ENCODE peak calls at places on chromosomes 7 and 10, in five cellular contexts. M, V, K, U and R are unnamed samples.

GRCh38 chr7:77351539-77352004 is 64.6 kb downstream of the GSAP start:
- DNase-seq in K (peak; percentile 88), U (peak; percentile 28), M (no peak), V (no peak), R (no peak)

GRCh38 chr10:50375051-50375452 is 123.7 kb upstream of the ASAH2 start:
- DNase-seq in V (no peak), K (no peak), U (no peak), M (no peak), R (no peak)

GRCh38 chr10:29482591-29483421 is 152.0 kb downstream of the SVIL start:
- DNase-seq in U (no peak), V (no peak), M (peak; percentile 59), K (no peak), R (peak; percentile 79)

GRCh38 chr10:90432891-90433290 is 424.9 kb downstream of the HTR7 start:
- DNase-seq in M (no peak), V (no peak), K (no peak), U (no peak), R (no peak)

GRCh38 chr10:95728535-95728934 is 27.4 kb upstream of the ENTPD1 start:
- DNase-seq in K (no peak), M (no peak), U (no peak), V (no peak), R (no peak)

GRCh38 chr10:24476913-24477312 is 246.8 kb downstream of the ARHGAP21 start:
- DNase-seq in M (no peak), K (no peak), U (no peak), V (no peak), R (no peak)

GRCh38 chr7:40509301-40509700 is 374.5 kb downstream of the SUGCT start:
- DNase-seq in U (no peak), M (no peak), V (no peak), K (no peak), R (no peak)

GRCh38 chr7:135801045-135801693 is 52.6 kb upstream of the FAM180A start:
- DNase-seq in V (no peak), U (no peak), K (no peak), M (peak; percentile 73), R (no peak)

GRCh38 chr10:24866615-24867583 is 85.5 kb downstream of the PRTFDC1 start:
- DNase-seq in M (no peak), V (peak; percentile 40), K (no peak), U (peak; percentile 72), R (no peak)

GRCh38 chr10:92851003-92851402 is 2.7 kb downstream of the EXOC6 start:
- DNase-seq in U (no peak), K (no peak), V (no peak), M (no peak), R (no peak)

GRCh38 chr10:104452977-104453376 is 99.3 kb downstream of the CFAP58 start:
- DNase-seq in U (no peak), M (no peak), K (no peak), V (no peak), R (no peak)

GRCh38 chr7:130400120-130400572 is 19.9 kb downstream of the CPA1 start:
- DNase-seq in K (no peak), V (no peak), M (no peak), U (no peak), R (no peak)

GRCh38 chr10:50469288-50469687 is 154.5 kb downstream of the SGMS1 start:
- DNase-seq in K (no peak), V (no peak), M (no peak), U (no peak), R (no peak)

GRCh38 chr10:78331391-78331922 is 297.8 kb downstream of the RPS24 start:
- DNase-seq in V (peak; percentile 39), K (no peak), M (no peak), U (no peak), R (no peak)

GRCh38 chr7:138030679-138031351 is 28.9 kb upstream of the CREB3L2 start:
- DNase-seq in V (no peak), M (no peak), U (no peak), K (no peak), R (no peak)

GRCh38 chr10:48579251-48579960 is 25.5 kb downstream of the ARHGAP22 start:
- DNase-seq in M (peak; percentile 68), U (no peak), K (no peak), V (no peak), R (no peak)

GRCh38 chr10:101536800-101537199 is 51.3 kb downstream of the POLL start:
- DNase-seq in K (no peak), V (no peak), U (no peak), M (peak; percentile 54), R (no peak)

GRCh38 chr7:105643384-105643783 is 62.1 kb upstream of the EFCAB10 start:
- DNase-seq in V (no peak), M (peak; percentile 85), K (no peak), U (peak; percentile 57), R (no peak)

GRCh38 chr7:33501368-33501767 is 372.0 kb downstream of the BBS9 start:
- DNase-seq in V (no peak), U (no peak), M (no peak), K (no peak), R (no peak)

GRCh38 chr10:130045801-130046321 is 64.8 kb downstream of the C10orf143 start:
- DNase-seq in U (no peak), K (no peak), V (no peak), M (no peak), R (peak; percentile 74)

GRCh38 chr10:52115823-52116222 is 198.3 kb upstream of the DKK1 start:
- DNase-seq in U (no peak), K (no peak), V (no peak), M (no peak), R (no peak)

GRCh38 chr10:89341136-89341535 is 13.3 kb downstream of the IFIT3 start:
- DNase-seq in U (no peak), M (no peak), V (no peak), K (no peak), R (no peak)

GRCh38 chr10:89339860-89340259 is 12.1 kb downstream of the IFIT3 start:
- DNase-seq in U (no peak), M (no peak), V (no peak), K (no peak), R (no peak)

GRCh38 chr10:89332718-89333281 is 5.0 kb downstream of the IFIT3 start:
- DNase-seq in U (no peak), M (no peak), V (no peak), K (no peak), R (no peak)

GRCh38 chr10:89338717-89339116 is 10.9 kb downstream of the IFIT3 start:
- DNase-seq in U (no peak), M (no peak), K (no peak), V (no peak), R (no peak)

GRCh38 chr10:89337493-89337892 is 9.7 kb downstream of the IFIT3 start:
- DNase-seq in V (no peak), U (no peak), M (no peak), K (no peak), R (no peak)
- H3K27ac ChIP-seq in V (no peak overlapping the region), U (no peak overlapping the region), M (no peak overlapping the region), K (no peak overlapping the region), R (no peak overlapping the region)

DNA sequence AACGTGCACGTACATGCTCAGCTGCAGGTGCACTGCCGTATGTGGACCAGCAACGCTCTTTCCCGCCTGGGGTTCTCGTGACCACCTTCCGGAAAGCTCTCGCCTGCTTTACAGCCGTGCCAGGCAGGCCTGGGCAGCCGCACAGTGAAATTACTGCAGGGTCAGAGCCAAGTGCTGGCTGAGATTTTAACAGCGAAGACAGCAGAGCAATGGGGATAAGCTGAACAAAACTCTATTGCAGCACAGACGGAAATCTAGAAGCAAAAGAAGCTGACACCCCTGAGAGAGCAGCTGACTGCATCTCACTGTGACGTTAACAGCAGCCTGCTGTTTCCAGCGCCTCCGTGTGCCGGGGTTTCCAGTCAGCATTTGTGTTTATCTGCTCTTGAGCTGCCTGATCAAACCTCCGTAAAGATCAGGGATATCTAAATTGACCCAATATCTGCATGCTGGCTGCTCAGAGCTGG is 179.0 kb downstream of the DIP2C start:
- DNase-seq in K (peak; percentile 46), M (no peak), V (no peak), U (peak; percentile 42), R (no peak)
- H3K4me3 ChIP-seq in K (no peak overlapping the region), M (no peak overlapping the region), V (no peak overlapping the region), U (peak overlapping the region; percentile 39), R (no peak overlapping the region)

GRCh38 chr7:2803342-2803692 is 40.8 kb downstream of the GNA12 start:
- DNase-seq in K (peak; percentile 41), V (no peak), M (no peak), U (no peak), R (no peak)

GRCh38 chr7:2800923-2801682 is 43.0 kb downstream of the GNA12 start:
- DNase-seq in M (no peak), U (peak; percentile 61), K (peak; percentile 49), V (peak; percentile 64), R (no peak)

GRCh38 chr7:2803755-2804154 is 40.4 kb downstream of the GNA12 start:
- DNase-seq in V (no peak), M (no peak), K (peak; percentile 33), U (no peak), R (no peak)

GRCh38 chr7:2802504-2803341 is 41.4 kb downstream of the GNA12 start:
- DNase-seq in M (no peak), V (no peak), K (peak; percentile 23), U (peak; percentile 55), R (no peak)

DNA sequence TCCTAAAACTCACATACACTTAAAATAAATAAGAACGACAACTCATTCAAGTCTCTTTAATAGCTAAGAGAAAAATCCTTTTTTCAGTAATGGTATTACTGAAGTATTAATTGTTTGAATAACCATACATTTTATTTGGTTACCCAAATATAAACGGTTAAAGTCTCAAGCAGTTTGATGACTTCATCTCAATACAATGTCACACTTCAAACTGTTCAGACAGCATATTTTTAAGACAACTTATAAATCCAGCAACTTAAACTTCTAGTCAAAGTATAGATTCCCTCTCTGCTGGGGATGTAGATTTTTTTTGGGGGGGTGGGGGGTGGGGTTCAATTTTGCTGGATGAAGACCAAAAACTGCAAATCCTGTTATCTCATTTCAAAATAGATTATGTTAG is 42.0 kb downstream of the GNA12 start:
- DNase-seq in K (no peak), U (no peak), M (no peak), V (no peak), R (no peak)
- H3K4me1 ChIP-seq in K (peaks cover 62% of the 10 kb centered on the region), U (peaks cover 86% of the 10 kb centered on the region), M (peaks cover 22% of the 10 kb centered on the region), V (peaks cover 24% of the 10 kb centered on the region), R (no peaks in the 10 kb centered on the region)

DNA sequence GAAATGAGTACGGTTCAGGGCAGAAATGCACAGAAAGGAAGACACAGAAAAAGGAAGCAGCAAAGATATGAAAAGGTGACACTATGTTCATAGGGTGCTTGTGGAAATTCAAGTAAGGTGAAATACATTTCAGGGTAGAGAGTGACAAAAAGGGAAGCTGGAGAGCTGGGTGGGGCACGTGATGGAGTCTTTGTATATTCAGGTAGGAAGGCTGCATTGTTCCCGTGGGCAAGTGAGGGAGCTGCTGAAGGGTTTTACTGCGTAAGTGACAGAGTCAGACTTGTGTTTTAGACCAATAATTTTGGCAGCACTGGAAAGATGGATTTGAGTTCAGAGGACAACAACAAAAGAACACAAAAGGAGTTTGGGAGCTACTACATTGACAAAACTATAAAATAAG is 35.3 kb upstream of the ANK3 start:
- DNase-seq in V (no peak), K (no peak), U (no peak), M (no peak), R (no peak)
- H3K27ac ChIP-seq in V (no peak overlapping the region), K (no peak overlapping the region), U (no peak overlapping the region), M (peak overlapping the region; percentile 98), R (no peak overlapping the region)